ENCODE peak calls at places on chromosomes 16 and 17, in four cellular contexts. H is mesenchymal stem cell, L is IMR-90, V is H9. A is an unnamed sample.

GRCh38 chr17:79789943-79790804 is 6.7 kb downstream of the CBX8 start:
- DNase-seq in H (no peak), L (no peak), V (peak; percentile 81), A (peak; percentile 44)

GRCh38 chr16:2919511-2920255 is 8.0 kb downstream of the FLYWCH1 start:
- DNase-seq in H (peak; percentile 74), L (peak; percentile 74), V (peak; percentile 59), A (peak; percentile 72)

GRCh38 chr17:47999612-48000011 is 28.7 kb downstream of the CDK5RAP3 start:
- DNase-seq in H (peak; percentile 39), L (peak; percentile 72), V (no peak), A (peak; percentile 49)

GRCh38 chr16:85607331-85607765 is 5.8 kb upstream of the GSE1 start:
- DNase-seq in H (peak; percentile 45), L (no peak), V (peak; percentile 92), A (peak; percentile 92)

GRCh38 chr16:15972046-15972868 is 22.8 kb downstream of the ABCC1 start:
- DNase-seq in H (peak; percentile 56), L (peak; percentile 67), V (no peak), A (peak; percentile 57)

GRCh38 chr17:6047966-6048365 is 22.2 kb upstream of the WSCD1 start:
- DNase-seq in H (peak; percentile 13), L (no peak), V (no peak), A (no peak)

GRCh38 chr17:48541574-48542113 is 3.3 kb downstream of the HOXB2 start:
- DNase-seq in H (peak; percentile 80), L (peak; percentile 69), V (peak; percentile 67), A (no peak)

GRCh38 chr17:52147872-52148271 is 10.6 kb downstream of the CA10 start:
- DNase-seq in H (peak; percentile 55), L (no peak), V (no peak), A (no peak)

GRCh38 chr16:27097671-27098275 is 31.0 kb downstream of the C16orf82 start:
- DNase-seq in H (peak; percentile 48), L (no peak), V (no peak), A (no peak)

GRCh38 chr16:48158296-48158695 is 2.5 kb upstream of the ABCC12 start:
- DNase-seq in H (peak; percentile 65), L (peak; percentile 75), V (no peak), A (peak; percentile 60)

GRCh38 chr17:17789828-17790672 is 46.7 kb downstream of the SREBF1 start:
- DNase-seq in H (no peak), L (no peak), V (no peak), A (no peak)

GRCh38 chr17:17793378-17794214 is 43.2 kb downstream of the SREBF1 start:
- DNase-seq in H (no peak), L (no peak), V (no peak), A (no peak)

GRCh38 chr17:17792551-17793377 is 44.0 kb downstream of the SREBF1 start:
- DNase-seq in H (peak; percentile 80), L (peak; percentile 73), V (peak; percentile 69), A (peak; percentile 96)

GRCh38 chr17:17790673-17791464 is 45.9 kb downstream of the SREBF1 start:
- DNase-seq in H (no peak), L (no peak), V (no peak), A (no peak)

GRCh38 chr17:17792143-17792550 is 44.6 kb downstream of the SREBF1 start:
- DNase-seq in H (peak; percentile 27), L (no peak), V (no peak), A (no peak)
- H3K4ac ChIP-seq in H (no peak overlapping the region), L (no peak overlapping the region), V (no peak overlapping the region), A (no peak overlapping the region)

GRCh38 chr16:719815-720506 is 985 bp upstream of the ANTKMT start:
- DNase-seq in H (peak; percentile 29), L (no peak), V (no peak), A (no peak)

GRCh38 chr16:717651-718245 is 2.8 kb downstream of the METRN start:
- DNase-seq in H (no peak), L (no peak), V (no peak), A (no peak)

GRCh38 chr16:718922-719321 is 2.0 kb upstream of the ANTKMT start:
- DNase-seq in H (no peak), L (no peak), V (no peak), A (no peak)

GRCh38 chr16:716768-717325 is 1.9 kb downstream of the METRN start:
- DNase-seq in H (no peak), L (no peak), V (no peak), A (no peak)

GRCh38 chr16:718389-718788 is 2.6 kb upstream of the ANTKMT start:
- DNase-seq in H (no peak), L (no peak), V (no peak), A (no peak)
- H3K4me1 ChIP-seq in H (peaks cover 65% of the 10 kb centered on the region), L (peaks cover 21% of the 10 kb centered on the region), V (no peaks in the 10 kb centered on the region), A (peaks cover 4% of the 10 kb centered on the region)

GRCh38 chr16:4801051-4801961 is 1.1 kb downstream of the ROGDI start:
- DNase-seq in H (no peak), L (no peak), V (no peak), A (no peak)

GRCh38 chr16:4800290-4801041 is 2.0 kb downstream of the ROGDI start:
- DNase-seq in H (no peak), L (no peak), V (no peak), A (no peak)

GRCh38 chr16:4797805-4798252 is 2.7 kb downstream of the SMIM22 start:
- DNase-seq in H (no peak), L (no peak), V (no peak), A (no peak)

GRCh38 chr16:4798456-4798855 is 3.3 kb downstream of the SMIM22 start:
- DNase-seq in H (no peak), L (no peak), V (no peak), A (no peak)

DNA sequence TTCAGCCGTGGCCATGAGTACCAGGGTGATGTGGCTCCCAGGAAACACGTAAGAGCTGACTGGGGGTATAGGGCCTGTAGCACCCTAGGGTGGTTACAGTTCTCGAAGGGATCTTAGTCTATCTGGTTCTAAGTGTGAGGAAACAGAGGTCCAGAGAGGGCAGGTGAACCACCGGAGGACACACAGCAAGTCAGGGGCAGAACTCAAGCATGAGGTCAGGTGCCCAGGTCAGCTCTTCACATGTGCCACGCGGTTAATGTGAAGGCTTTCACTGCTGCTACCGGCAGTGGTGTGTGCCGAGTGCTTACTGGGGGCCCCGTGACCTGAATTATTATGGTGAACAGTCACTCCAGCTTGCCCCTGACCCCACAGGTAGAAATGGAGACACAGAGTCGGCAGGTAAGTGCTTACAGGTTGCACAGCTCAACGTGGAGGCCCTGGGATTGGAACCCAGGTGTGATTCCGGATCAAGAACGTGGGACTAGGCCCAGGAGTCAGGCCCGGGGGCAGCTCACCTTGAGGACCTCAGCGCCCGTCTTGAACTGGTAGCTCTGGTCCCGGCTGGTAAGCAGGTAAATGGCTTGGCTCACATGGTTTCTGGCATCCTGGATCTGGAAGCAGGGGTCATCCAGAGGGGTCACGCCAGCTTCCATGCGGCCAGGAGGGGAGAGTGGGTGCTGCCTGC is 3.1 kb downstream of the ROGDI start:
- DNase-seq in H (no peak), L (no peak), V (no peak), A (no peak)
- H2AK5ac ChIP-seq in H (no peak overlapping the region), L (no peak overlapping the region), V (no peak overlapping the region), A (no peak overlapping the region)

GRCh38 chr16:58197314-58198012 is 443 bp downstream of the CSNK2A2 start:
- DNase-seq in H (peak; percentile 8), L (no peak), V (no peak), A (peak; percentile 13)
- H3K4ac ChIP-seq in H (peak overlapping the region; percentile 42), L (peak overlapping the region; percentile 16), V (no peak overlapping the region), A (peak overlapping the region; percentile 76)

GRCh38 chr17:1978396-1978962 is 46.7 kb downstream of the RTN4RL1 start:
- DNase-seq in H (no peak), L (no peak), V (no peak), A (no peak)
- H3K4me1 ChIP-seq in H (peaks cover 45% of the 10 kb centered on the region), L (no peaks in the 10 kb centered on the region), V (no peaks in the 10 kb centered on the region), A (no peaks in the 10 kb centered on the region)

DNA sequence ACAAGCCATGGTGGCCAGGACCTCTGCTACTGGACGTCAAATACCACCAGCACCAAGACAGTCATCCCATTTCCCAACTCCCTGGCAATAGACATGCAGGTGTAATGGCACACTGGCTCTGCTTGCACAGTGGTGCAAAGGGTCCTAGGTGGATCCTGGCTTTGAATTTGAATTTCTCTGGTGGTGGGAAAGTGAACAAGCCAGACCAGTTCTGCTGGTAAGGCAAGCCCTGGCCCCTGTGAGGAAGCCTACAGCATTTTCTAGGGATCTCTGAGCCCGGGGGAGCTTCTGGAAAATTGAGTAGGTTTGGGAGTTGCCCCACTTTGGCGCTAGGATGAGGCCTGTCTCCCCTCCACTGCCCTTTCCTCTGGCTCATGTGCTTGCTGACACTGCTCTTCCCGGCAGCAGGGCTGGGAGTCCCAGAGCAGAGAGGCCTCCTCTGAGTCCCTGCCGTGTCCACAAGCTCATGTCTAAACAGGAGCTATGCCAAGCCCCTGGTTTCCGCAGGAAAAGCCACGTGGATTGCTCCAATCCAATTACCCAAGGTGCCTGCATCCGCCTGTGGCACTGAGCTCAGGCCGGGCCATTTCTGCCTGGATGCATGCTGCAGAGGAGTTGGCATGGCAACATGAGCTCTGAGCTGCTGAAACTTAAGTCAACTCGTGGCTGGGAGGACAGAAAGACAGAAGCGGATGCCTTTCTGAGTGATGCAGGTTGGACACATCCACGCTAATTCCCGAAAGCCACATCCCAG is 67.0 kb downstream of the PRMT7 start:
- DNase-seq in H (no peak), L (no peak), V (no peak), A (no peak)
- H2AK5ac ChIP-seq in H (no peak overlapping the region), L (no peak overlapping the region), V (no peak overlapping the region), A (no peak overlapping the region)

GRCh38 chr17:76697702-76698465 is 12.9 kb downstream of the MXRA7 start:
- DNase-seq in H (peak; percentile 77), L (peak; percentile 60), V (no peak), A (peak; percentile 79)
- H3K4ac ChIP-seq in H (peak overlapping the region; percentile 36), L (peak overlapping the region; percentile 49), V (no peak overlapping the region), A (no peak overlapping the region)

A was measured in mesendoderm.